ENCODE peak calls at places on chromosome 19, in four cellular contexts. G is cardiac fibroblast, B is cardiac muscle cell, J is NCI-H2081 treated with DMSO at 0.1 percent for 48 hours. F is an unnamed sample.

GRCh38 chr19:35828694-35829301 is 16.2 kb upstream of the PRODH2 start:
- DNase-seq in G (peak; percentile 66), B (peak; percentile 77), J (no peak), F (peak; percentile 66)

GRCh38 chr19:54905908-54906511 is at the start of gene NCR1:
- DNase-seq in G (no peak), B (no peak), J (no peak), F (no peak)

GRCh38 chr19:18848860-18849661 is 17.3 kb downstream of the UPF1 start:
- DNase-seq in G (peak; percentile 89), B (peak; percentile 82), J (no peak), F (no peak)

GRCh38 chr19:3682741-3683404 is 17.4 kb downstream of the PIP5K1C start:
- DNase-seq in G (peak; percentile 61), B (peak; percentile 84), J (no peak), F (peak; percentile 60)

GRCh38 chr19:17933414-17934129 is 757 bp downstream of the CCDC124 start:
- DNase-seq in G (peak; percentile 62), B (peak; percentile 20), J (no peak), F (no peak)

GRCh38 chr19:13240312-13241022 is 90.3 kb downstream of the IER2 start:
- DNase-seq in G (no peak), B (no peak), J (no peak), F (no peak)

GRCh38 chr19:4375164-4375619 is 25.2 kb downstream of the SH3GL1 start:
- DNase-seq in G (no peak), B (no peak), J (no peak), F (peak; percentile 66)

GRCh38 chr19:10076535-10076934 is 9.6 kb upstream of the SHFL start:
- DNase-seq in G (no peak), B (no peak), J (no peak), F (no peak)

GRCh38 chr19:19618384-19619051 is at the start of gene PBX4:
- DNase-seq in G (peak; percentile 74), B (peak; percentile 94), J (peak; percentile 88), F (peak; percentile 97)

F was measured in SJCRH30.